ENCODE peak calls at places on chromosomes 16 and 17, in seven cellular contexts. P is PC-9; Q is kidney; G is testis; B is naive thymus-derived CD4-positive, alpha-beta T cell; T is right cardiac atrium; A is fibroblast of lung. E is an unnamed sample. For H3K9me3, the result is how much of the 10 kb centered on the place peaks cover.

GRCh38 chr17:39863918-39864746 is at the start of gene IKZF3:
- DNase-seq in P (peak), B (peak), G (peak), T (peak), A (peak), Q (peak), E (peak)

GRCh38 chr17:55806745-55807466 is 56.1 kb downstream of the PCTP start:
- DNase-seq in Q (no peak), A (no peak), B (no peak), T (no peak), G (no peak), P (no peak), E (no peak)

GRCh38 chr16:68512183-68512582 is 26.9 kb upstream of the ZFP90 start:
- DNase-seq in Q (no peak), G (no peak), A (no peak), T (no peak), B (no peak), P (no peak), E (no peak)

GRCh38 chr17:59304811-59305210 is 26.6 kb upstream of the YPEL2 start:
- DNase-seq in P (no peak), B (no peak), T (no peak), A (no peak), Q (no peak), G (no peak), E (no peak)

GRCh38 chr16:67105881-67106280 is 3.9 kb upstream of the PHAF1 start:
- DNase-seq in A (no peak), Q (no peak), G (peak), B (no peak), T (no peak), P (no peak), E (no peak)

GRCh38 chr17:1947229-1947742 is 77.8 kb downstream of the RTN4RL1 start:
- DNase-seq in T (peak), P (no peak), B (no peak), G (no peak), A (no peak), Q (no peak), E (no peak)

GRCh38 chr16:19223235-19223847 is 55.3 kb downstream of the SYT17 start:
- DNase-seq in A (no peak), B (no peak), G (peak), T (no peak), Q (no peak), P (no peak), E (no peak)

GRCh38 chr16:6947291-6947690 is 385.4 kb upstream of the RBFOX1 start:
- DNase-seq in Q (no peak), P (no peak), G (no peak), A (no peak), B (no peak), T (no peak), E (no peak)

GRCh38 chr17:67476787-67477335 is 99.8 kb downstream of the PITPNC1 start:
- DNase-seq in B (no peak), G (no peak), T (no peak), Q (no peak), P (no peak), A (no peak), E (no peak)

GRCh38 chr16:26598061-26598460 is 468.7 kb upstream of the C16orf82 start:
- DNase-seq in G (no peak), A (no peak), P (no peak), Q (no peak), T (no peak), B (peak), E (no peak)

GRCh38 chr16:67372664-67373063 is 20.6 kb downstream of the TPPP3 start:
- DNase-seq in P (no peak), B (no peak), G (no peak), A (peak), Q (no peak), T (no peak), E (no peak)

GRCh38 chr16:24950275-24950674 is 64.9 kb downstream of the ARHGAP17 start:
- DNase-seq in Q (no peak), P (no peak), G (no peak), A (peak), B (no peak), T (no peak), E (no peak)

GRCh38 chr16:74607967-74608356 is 1.0 kb upstream of the GLG1 start:
- DNase-seq in T (no peak), B (no peak), P (no peak), Q (no peak), G (no peak), A (no peak), E (no peak)

GRCh38 chr16:920722-921121 is 50.1 kb downstream of the LMF1 start:
- DNase-seq in Q (peak), T (peak), P (no peak), G (no peak), B (no peak), A (no peak), E (no peak)

GRCh38 chr16:68144008-68144407 is 58.8 kb downstream of the NFATC3 start:
- DNase-seq in P (no peak), Q (no peak), G (no peak), A (no peak), T (no peak), B (no peak), E (no peak)

GRCh38 chr16:66408181-66409048 is 18.7 kb upstream of the BEAN1 start:
- DNase-seq in A (peak), B (peak), T (no peak), Q (no peak), G (peak), P (peak), E (no peak)

GRCh38 chr17:72011561-72011960 is 109.3 kb upstream of the SOX9 start:
- DNase-seq in B (no peak), P (no peak), Q (no peak), G (no peak), A (peak), T (no peak), E (no peak)

GRCh38 chr17:37614823-37615222 is 5.6 kb upstream of the SYNRG start:
- DNase-seq in A (no peak), T (no peak), G (no peak), Q (no peak), B (no peak), P (no peak), E (no peak)

GRCh38 chr17:78822552-78822951 is 18.1 kb downstream of the USP36 start:
- DNase-seq in P (no peak), T (no peak), A (peak), G (no peak), Q (no peak), B (no peak), E (no peak)

GRCh38 chr17:44827863-44828262 is 2.2 kb downstream of the GJC1 start:
- DNase-seq in G (no peak), T (no peak), B (no peak), Q (no peak), P (no peak), A (no peak), E (no peak)

GRCh38 chr17:33982872-33983271 is 272.2 kb upstream of the CCL2 start:
- DNase-seq in P (no peak), T (no peak), G (no peak), A (no peak), Q (no peak), B (no peak), E (no peak)

GRCh38 chr17:57152916-57153528 is 68.0 kb downstream of the AKAP1 start:
- DNase-seq in G (no peak), Q (no peak), T (no peak), B (no peak), P (no peak), A (no peak), E (no peak)
- H3K9me3 ChIP-seq in G (under half), Q (under half), T (under half), B (under half), P (under half), A (under half), E (under half)

DNA sequence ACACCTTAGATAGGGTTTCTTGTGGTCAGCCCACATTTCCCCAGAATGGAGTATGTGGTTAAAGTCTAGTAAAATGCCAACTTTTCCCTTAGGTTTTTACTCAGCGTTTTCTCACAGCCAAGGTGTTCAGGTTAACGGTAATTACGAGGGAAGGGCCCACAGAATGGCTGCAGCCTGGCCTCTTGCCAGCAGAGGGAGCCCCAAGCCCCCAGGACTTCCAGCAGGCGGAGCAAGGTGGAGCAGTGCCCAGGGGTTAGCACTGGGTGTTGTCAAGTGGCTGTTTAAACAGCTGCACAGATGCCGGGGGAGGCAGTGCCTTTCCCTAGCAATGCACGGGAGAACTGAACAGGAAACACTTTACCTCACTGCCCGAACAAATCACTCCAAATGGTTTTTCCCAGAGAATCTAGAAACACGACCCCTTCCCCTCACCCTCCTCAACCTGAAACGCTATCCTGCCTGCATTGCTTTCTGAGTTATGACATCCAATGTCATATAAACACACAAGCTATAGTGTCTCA is 6.6 kb downstream of the PHB1 start:
- DNase-seq in A (peak), P (peak), G (peak), T (peak), Q (peak), B (peak), E (peak)
- H3K9me3 ChIP-seq in A (under half), P (under half), G (under half), T (under half), Q (under half), B (under half), E (under half)

GRCh38 chr16:35573407-35573806 is 2114.0 kb downstream of the TP53TG3F start:
- DNase-seq in B (no peak), P (no peak), Q (no peak), G (no peak), T (no peak), A (no peak), E (no peak)
- H3K9me3 ChIP-seq in B (under half), P (under half), Q (under half), G (under half), T (under half), A (under half), E (under half)

GRCh38 chr17:22718689-22719088 is 1026.4 kb downstream of the KCNJ18 start:
- DNase-seq in P (no peak), G (no peak), T (no peak), Q (no peak), B (no peak), A (no peak), E (no peak)

DNA sequence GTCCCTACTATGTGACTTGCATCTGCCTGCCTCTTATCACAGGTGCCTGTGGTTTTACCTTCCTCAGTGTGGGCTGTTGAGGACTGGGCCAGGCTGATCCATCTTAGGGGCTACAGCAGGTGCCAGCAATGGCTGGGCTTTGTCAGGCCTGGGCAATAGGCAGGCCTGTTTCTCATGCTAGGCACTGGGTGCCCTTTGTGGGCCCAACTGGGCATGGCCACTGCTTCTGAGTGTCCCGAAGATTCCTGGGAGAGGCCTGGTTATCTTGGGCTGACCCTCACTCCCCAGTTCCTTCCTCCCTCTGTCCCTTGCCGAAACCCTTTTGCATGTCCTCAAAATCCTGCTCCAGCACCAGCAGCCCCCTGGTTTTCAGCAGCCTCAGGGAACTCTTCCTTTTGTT is 1024.9 kb downstream of the KCNJ18 start:
- DNase-seq in A (no peak), B (no peak), Q (no peak), P (no peak), G (no peak), T (no peak), E (no peak)
- H3K9me3 ChIP-seq in A (under half), B (under half), Q (under half), P (under half), G (under half), T (under half), E (under half)

GRCh38 chr17:5181509-5182305 is 10.0 kb downstream of the ZNF594 start:
- DNase-seq in P (no peak), B (no peak), G (no peak), Q (no peak), T (no peak), A (no peak), E (no peak)
- H3K9me3 ChIP-seq in P (half or more), B (half or more), G (under half), Q (half or more), T (under half), A (under half), E (under half)

GRCh38 chr16:35910409-35910808 is 2451.0 kb downstream of the TP53TG3F start:
- DNase-seq in Q (no peak), B (no peak), T (no peak), P (no peak), G (no peak), A (no peak), E (no peak)

GRCh38 chr16:35908942-35909341 is 2449.5 kb downstream of the TP53TG3F start:
- DNase-seq in B (no peak), G (peak), A (no peak), Q (no peak), P (peak), T (no peak), E (no peak)

GRCh38 chr16:35909351-35909954 is 2450.0 kb downstream of the TP53TG3F start:
- DNase-seq in Q (no peak), A (no peak), G (no peak), P (no peak), T (no peak), B (no peak), E (no peak)

GRCh38 chr16:35908152-35908551 is 2448.7 kb downstream of the TP53TG3F start:
- DNase-seq in A (no peak), T (no peak), Q (no peak), G (no peak), B (no peak), P (no peak), E (no peak)

GRCh38 chr16:35906440-35906839 is 2447.0 kb downstream of the TP53TG3F start:
- DNase-seq in Q (no peak), B (no peak), T (no peak), P (no peak), G (no peak), A (no peak), E (no peak)
- H3K9me3 ChIP-seq in Q (under half), B (under half), T (under half), P (under half), G (under half), A (under half), E (under half)

GRCh38 chr17:27070836-27071235 is 223.1 kb upstream of the WSB1 start:
- DNase-seq in G (no peak), B (no peak), T (no peak), A (no peak), Q (no peak), P (no peak), E (no peak)
- H3K9me3 ChIP-seq in G (under half), B (under half), T (under half), A (under half), Q (under half), P (under half), E (under half)

E was measured in T-helper 17 cell.